ENCODE peak calls at places on chromosomes 16 and 17, in four cellular contexts. W, G, X and O are unnamed samples.

GRCh38 chr16:57976331-57976796 is 5.4 kb upstream of the CNGB1 start:
- DNase-seq in X (no peak), G (peak; percentile 62), W (no peak), O (no peak)

GRCh38 chr16:10338426-10338825 is 47.4 kb upstream of the ATF7IP2 start:
- DNase-seq in G (no peak), X (no peak), W (no peak), O (no peak)

GRCh38 chr17:50533720-50534148 is 1.2 kb downstream of the EPN3 start:
- DNase-seq in W (no peak), G (peak; percentile 66), X (no peak), O (peak; percentile 37)

GRCh38 chr16:29023279-29024278 is 38.7 kb downstream of the LAT start:
- DNase-seq in W (no peak), X (no peak), G (no peak), O (no peak)

GRCh38 chr17:10652984-10653680 is 4.0 kb downstream of the MYH3 start:
- DNase-seq in W (no peak), X (no peak), G (no peak), O (no peak)

GRCh38 chr17:31824771-31825360 is 34.2 kb downstream of the COPRS start:
- DNase-seq in W (no peak), G (no peak), X (no peak), O (no peak)

GRCh38 chr16:4578961-4579530 is 22.9 kb downstream of the C16orf96 start:
- DNase-seq in X (no peak), G (no peak), W (no peak), O (peak; percentile 77)

GRCh38 chr17:1638171-1638583 is 7.4 kb downstream of the SCARF1 start:
- DNase-seq in G (no peak), X (no peak), W (no peak), O (no peak)

GRCh38 chr17:8057691-8058114 is 18.8 kb downstream of the ALOX15B start:
- DNase-seq in X (peak; percentile 83), G (peak; percentile 84), W (peak; percentile 52), O (peak; percentile 15)